ENCODE peak calls at places on chromosomes 5 and 9, in six cellular contexts. H, Q, P, C, R and X are unnamed samples.

GRCh38 chr5:114361724-114362196 is at the start of gene KCNN2:
- DNase-seq in P (peak), Q (peak), R (peak), C (peak), H (peak), X (peak)

GRCh38 chr9:132631280-132631679 is 38.5 kb downstream of the DDX31 start:
- DNase-seq in R (peak), Q (no peak), P (no peak), C (peak), H (no peak), X (no peak)

GRCh38 chr9:128214571-128215490 is 11.7 kb downstream of the DNM1 start:
- DNase-seq in P (peak), C (peak), R (peak), H (no peak), Q (no peak), X (no peak)

GRCh38 chr5:158590936-158591863 is 508.5 kb downstream of the EBF1 start:
- DNase-seq in P (peak), Q (no peak), C (peak), R (peak), H (no peak), X (peak)

GRCh38 chr5:99835791-99836190 is 699.4 kb upstream of the FAM174A start:
- DNase-seq in P (no peak), R (no peak), H (no peak), C (no peak), Q (no peak), X (no peak)

GRCh38 chr9:136403538-136403914 is 3.6 kb upstream of the SNAPC4 start:
- DNase-seq in P (no peak), Q (no peak), C (no peak), H (no peak), R (no peak), X (no peak)

GRCh38 chr9:123940721-123941534 is 11.0 kb upstream of the DENND1A start:
- DNase-seq in Q (no peak), H (no peak), P (no peak), C (no peak), R (peak), X (no peak)

GRCh38 chr5:178630475-178630930 is 3.7 kb upstream of the CLK4 start:
- DNase-seq in Q (no peak), H (no peak), C (peak), P (no peak), R (peak), X (no peak)

GRCh38 chr5:86971034-86971511 is 296.6 kb upstream of the RASA1 start:
- DNase-seq in H (no peak), Q (peak), C (peak), P (no peak), R (peak), X (no peak)

GRCh38 chr5:154465169-154465568 is 12.9 kb downstream of the HAND1 start:
- DNase-seq in C (peak), P (no peak), R (peak), H (no peak), Q (no peak), X (no peak)